ENCODE peak calls at places on chromosomes 2 and 18, in eight cellular contexts. One of them, this sample, is unnamed.

GRCh38 chr2:113876503-113877387 is 13.1 kb upstream of the ACTR3 start:
- DNase-seq in WERI-Rb-1: no peak
- DNase-seq in brain microvascular endothelial cell: no peak
- DNase-seq in pancreas: peak
- DNase-seq in heart right ventricle: peak
- DNase-seq in stomach: peak
- DNase-seq in spleen: peak
- DNase-seq in lung: peak
- DNase-seq in this sample: no peak

GRCh38 chr2:168344706-168345105 is 97.3 kb upstream of the STK39 start:
- DNase-seq in WERI-Rb-1: no peak
- DNase-seq in brain microvascular endothelial cell: no peak
- DNase-seq in pancreas: no peak
- DNase-seq in heart right ventricle: no peak
- DNase-seq in stomach: no peak
- DNase-seq in spleen: no peak
- DNase-seq in lung: no peak
- DNase-seq in this sample: no peak

GRCh38 chr2:231181848-231182247 is 16.6 kb upstream of the ARMC9 start:
- DNase-seq in WERI-Rb-1: peak
- DNase-seq in brain microvascular endothelial cell: peak
- DNase-seq in pancreas: peak
- DNase-seq in heart right ventricle: peak
- DNase-seq in stomach: peak
- DNase-seq in spleen: peak
- DNase-seq in lung: no peak
- DNase-seq in this sample: peak

GRCh38 chr18:45408218-45408617 is 207.1 kb upstream of the SLC14A2 start:
- DNase-seq in WERI-Rb-1: no peak
- DNase-seq in brain microvascular endothelial cell: no peak
- DNase-seq in pancreas: no peak
- DNase-seq in heart right ventricle: no peak
- DNase-seq in stomach: no peak
- DNase-seq in spleen: no peak
- DNase-seq in lung: no peak
- DNase-seq in this sample: no peak

GRCh38 chr2:21643180-21643579 is 519.4 kb downstream of the TDRD15 start:
- DNase-seq in WERI-Rb-1: no peak
- DNase-seq in brain microvascular endothelial cell: peak
- DNase-seq in pancreas: no peak
- DNase-seq in heart right ventricle: no peak
- DNase-seq in stomach: no peak
- DNase-seq in spleen: no peak
- DNase-seq in lung: no peak
- DNase-seq in this sample: no peak

GRCh38 chr18:59264136-59264571 is 9.1 kb downstream of the RAX start:
- DNase-seq in WERI-Rb-1: no peak
- DNase-seq in brain microvascular endothelial cell: no peak
- DNase-seq in pancreas: no peak
- DNase-seq in heart right ventricle: no peak
- DNase-seq in stomach: no peak
- DNase-seq in spleen: no peak
- DNase-seq in lung: no peak
- DNase-seq in this sample: no peak

GRCh38 chr18:6994719-6995430 is 122.7 kb downstream of the LAMA1 start:
- DNase-seq in WERI-Rb-1: no peak
- DNase-seq in brain microvascular endothelial cell: no peak
- DNase-seq in pancreas: no peak
- DNase-seq in heart right ventricle: no peak
- DNase-seq in stomach: no peak
- DNase-seq in spleen: no peak
- DNase-seq in lung: no peak
- DNase-seq in this sample: no peak

GRCh38 chr2:128306931-128307460 is 11.7 kb downstream of the HS6ST1 start:
- DNase-seq in WERI-Rb-1: peak
- DNase-seq in brain microvascular endothelial cell: no peak
- DNase-seq in pancreas: peak
- DNase-seq in heart right ventricle: no peak
- DNase-seq in stomach: no peak
- DNase-seq in spleen: peak
- DNase-seq in lung: no peak
- DNase-seq in this sample: no peak

GRCh38 chr2:64492272-64492671 is 31.9 kb upstream of the AFTPH start:
- DNase-seq in WERI-Rb-1: no peak
- DNase-seq in brain microvascular endothelial cell: no peak
- DNase-seq in pancreas: no peak
- DNase-seq in heart right ventricle: no peak
- DNase-seq in stomach: no peak
- DNase-seq in spleen: no peak
- DNase-seq in lung: no peak
- DNase-seq in this sample: no peak

GRCh38 chr2:164913011-164913410 is 42.3 kb downstream of the SLC38A11 start:
- DNase-seq in WERI-Rb-1: no peak
- DNase-seq in brain microvascular endothelial cell: no peak
- DNase-seq in pancreas: no peak
- DNase-seq in heart right ventricle: no peak
- DNase-seq in stomach: no peak
- DNase-seq in spleen: no peak
- DNase-seq in lung: no peak
- DNase-seq in this sample: no peak

GRCh38 chr2:217903859-217904613 is 98.8 kb downstream of the TNS1 start:
- DNase-seq in WERI-Rb-1: no peak
- DNase-seq in brain microvascular endothelial cell: peak
- DNase-seq in pancreas: peak
- DNase-seq in heart right ventricle: peak
- DNase-seq in stomach: peak
- DNase-seq in spleen: no peak
- DNase-seq in lung: peak
- DNase-seq in this sample: peak

GRCh38 chr2:59585657-59586056 is 967.8 kb downstream of the BCL11A start:
- DNase-seq in WERI-Rb-1: no peak
- DNase-seq in brain microvascular endothelial cell: no peak
- DNase-seq in pancreas: no peak
- DNase-seq in heart right ventricle: no peak
- DNase-seq in stomach: no peak
- DNase-seq in spleen: no peak
- DNase-seq in lung: no peak
- DNase-seq in this sample: no peak

GRCh38 chr2:133674433-133675331 is 106.4 kb upstream of the NCKAP5 start:
- DNase-seq in WERI-Rb-1: no peak
- DNase-seq in brain microvascular endothelial cell: peak
- DNase-seq in pancreas: peak
- DNase-seq in heart right ventricle: peak
- DNase-seq in stomach: peak
- DNase-seq in spleen: no peak
- DNase-seq in lung: peak
- DNase-seq in this sample: no peak

GRCh38 chr18:44759925-44760342 is 79.2 kb downstream of the SETBP1 start:
- DNase-seq in WERI-Rb-1: no peak
- DNase-seq in brain microvascular endothelial cell: no peak
- DNase-seq in pancreas: no peak
- DNase-seq in heart right ventricle: no peak
- DNase-seq in stomach: no peak
- DNase-seq in spleen: no peak
- DNase-seq in lung: no peak
- DNase-seq in this sample: no peak

GRCh38 chr2:107627164-107627563 is 199.5 kb upstream of the RGPD4 start:
- DNase-seq in WERI-Rb-1: no peak
- DNase-seq in brain microvascular endothelial cell: peak
- DNase-seq in pancreas: no peak
- DNase-seq in heart right ventricle: no peak
- DNase-seq in stomach: no peak
- DNase-seq in spleen: no peak
- DNase-seq in lung: no peak
- DNase-seq in this sample: no peak

GRCh38 chr2:96264656-96265348 is 995 bp downstream of the TMEM127 start:
- DNase-seq in WERI-Rb-1: peak
- DNase-seq in brain microvascular endothelial cell: peak
- DNase-seq in pancreas: peak
- DNase-seq in heart right ventricle: no peak
- DNase-seq in stomach: no peak
- DNase-seq in spleen: no peak
- DNase-seq in lung: peak
- DNase-seq in this sample: no peak

GRCh38 chr2:134155134-134155533 is 98.7 kb upstream of the MGAT5 start:
- DNase-seq in WERI-Rb-1: no peak
- DNase-seq in brain microvascular endothelial cell: no peak
- DNase-seq in pancreas: no peak
- DNase-seq in heart right ventricle: no peak
- DNase-seq in stomach: no peak
- DNase-seq in spleen: no peak
- DNase-seq in lung: no peak
- DNase-seq in this sample: no peak

GRCh38 chr2:216210711-216211131 is 101.6 kb downstream of the XRCC5 start:
- DNase-seq in WERI-Rb-1: no peak
- DNase-seq in brain microvascular endothelial cell: no peak
- DNase-seq in pancreas: no peak
- DNase-seq in heart right ventricle: no peak
- DNase-seq in stomach: no peak
- DNase-seq in spleen: no peak
- DNase-seq in lung: no peak
- DNase-seq in this sample: no peak

GRCh38 chr18:10284571-10285282 is 169.7 kb upstream of the APCDD1 start:
- DNase-seq in WERI-Rb-1: no peak
- DNase-seq in brain microvascular endothelial cell: no peak
- DNase-seq in pancreas: no peak
- DNase-seq in heart right ventricle: no peak
- DNase-seq in stomach: no peak
- DNase-seq in spleen: no peak
- DNase-seq in lung: no peak
- DNase-seq in this sample: no peak
- H3K4me3 ChIP-seq in WERI-Rb-1: no peak
- H3K4me3 ChIP-seq in brain microvascular endothelial cell: no peak
- H3K4me3 ChIP-seq in pancreas: no peak
- H3K4me3 ChIP-seq in heart right ventricle: no peak
- H3K4me3 ChIP-seq in stomach: no peak
- H3K4me3 ChIP-seq in spleen: no peak
- H3K4me3 ChIP-seq in lung: no peak
- H3K4me3 ChIP-seq in this sample: no peak

GRCh38 chr2:181178130-181178529 is 197.7 kb downstream of the UBE2E3 start:
- DNase-seq in WERI-Rb-1: no peak
- DNase-seq in brain microvascular endothelial cell: no peak
- DNase-seq in pancreas: no peak
- DNase-seq in heart right ventricle: no peak
- DNase-seq in stomach: no peak
- DNase-seq in spleen: no peak
- DNase-seq in lung: no peak
- DNase-seq in this sample: no peak
- H3K27ac ChIP-seq in WERI-Rb-1: no peak
- H3K27ac ChIP-seq in brain microvascular endothelial cell: no peak
- H3K27ac ChIP-seq in pancreas: no peak
- H3K27ac ChIP-seq in heart right ventricle: no peak
- H3K27ac ChIP-seq in stomach: no peak
- H3K27ac ChIP-seq in spleen: no peak
- H3K27ac ChIP-seq in lung: no peak
- H3K27ac ChIP-seq in this sample: no peak

GRCh38 chr18:66754335-66754734 is 150.4 kb upstream of the CDH19 start:
- DNase-seq in WERI-Rb-1: no peak
- DNase-seq in brain microvascular endothelial cell: no peak
- DNase-seq in pancreas: no peak
- DNase-seq in heart right ventricle: no peak
- DNase-seq in stomach: no peak
- DNase-seq in spleen: no peak
- DNase-seq in lung: no peak
- DNase-seq in this sample: no peak

GRCh38 chr18:66749475-66750035 is 145.7 kb upstream of the CDH19 start:
- DNase-seq in WERI-Rb-1: no peak
- DNase-seq in brain microvascular endothelial cell: no peak
- DNase-seq in pancreas: no peak
- DNase-seq in heart right ventricle: no peak
- DNase-seq in stomach: no peak
- DNase-seq in spleen: no peak
- DNase-seq in lung: no peak
- DNase-seq in this sample: no peak

GRCh38 chr18:66752733-66753132 is 148.8 kb upstream of the CDH19 start:
- DNase-seq in WERI-Rb-1: no peak
- DNase-seq in brain microvascular endothelial cell: no peak
- DNase-seq in pancreas: no peak
- DNase-seq in heart right ventricle: no peak
- DNase-seq in stomach: no peak
- DNase-seq in spleen: no peak
- DNase-seq in lung: no peak
- DNase-seq in this sample: no peak

GRCh38 chr18:66749030-66749429 is 145.1 kb upstream of the CDH19 start:
- DNase-seq in WERI-Rb-1: no peak
- DNase-seq in brain microvascular endothelial cell: peak
- DNase-seq in pancreas: no peak
- DNase-seq in heart right ventricle: no peak
- DNase-seq in stomach: no peak
- DNase-seq in spleen: no peak
- DNase-seq in lung: no peak
- DNase-seq in this sample: no peak
- TF ChIP-seq CTCF in WERI-Rb-1: no peak
- TF ChIP-seq CTCF in brain microvascular endothelial cell: peak
- TF ChIP-seq CTCF in pancreas: no peak
- TF ChIP-seq CTCF in heart right ventricle: peak
- TF ChIP-seq CTCF in stomach: no peak
- TF ChIP-seq CTCF in spleen: no peak
- TF ChIP-seq CTCF in lung: no peak
- TF ChIP-seq CTCF in this sample: no peak

GRCh38 chr18:22667616-22668422 is 250.1 kb upstream of the CTAGE1 start:
- DNase-seq in WERI-Rb-1: no peak
- DNase-seq in brain microvascular endothelial cell: peak
- DNase-seq in pancreas: no peak
- DNase-seq in heart right ventricle: no peak
- DNase-seq in stomach: no peak
- DNase-seq in spleen: no peak
- DNase-seq in lung: no peak
- DNase-seq in this sample: no peak

GRCh38 chr18:22670914-22671313 is 253.2 kb upstream of the CTAGE1 start:
- DNase-seq in WERI-Rb-1: no peak
- DNase-seq in brain microvascular endothelial cell: no peak
- DNase-seq in pancreas: no peak
- DNase-seq in heart right ventricle: no peak
- DNase-seq in stomach: no peak
- DNase-seq in spleen: no peak
- DNase-seq in lung: no peak
- DNase-seq in this sample: no peak

GRCh38 chr18:22666411-22666940 is 248.8 kb upstream of the CTAGE1 start:
- DNase-seq in WERI-Rb-1: no peak
- DNase-seq in brain microvascular endothelial cell: no peak
- DNase-seq in pancreas: no peak
- DNase-seq in heart right ventricle: no peak
- DNase-seq in stomach: no peak
- DNase-seq in spleen: no peak
- DNase-seq in lung: no peak
- DNase-seq in this sample: no peak

GRCh38 chr18:22668496-22668895 is 250.8 kb upstream of the CTAGE1 start:
- DNase-seq in WERI-Rb-1: no peak
- DNase-seq in brain microvascular endothelial cell: peak
- DNase-seq in pancreas: no peak
- DNase-seq in heart right ventricle: no peak
- DNase-seq in stomach: no peak
- DNase-seq in spleen: no peak
- DNase-seq in lung: no peak
- DNase-seq in this sample: no peak

DNA sequence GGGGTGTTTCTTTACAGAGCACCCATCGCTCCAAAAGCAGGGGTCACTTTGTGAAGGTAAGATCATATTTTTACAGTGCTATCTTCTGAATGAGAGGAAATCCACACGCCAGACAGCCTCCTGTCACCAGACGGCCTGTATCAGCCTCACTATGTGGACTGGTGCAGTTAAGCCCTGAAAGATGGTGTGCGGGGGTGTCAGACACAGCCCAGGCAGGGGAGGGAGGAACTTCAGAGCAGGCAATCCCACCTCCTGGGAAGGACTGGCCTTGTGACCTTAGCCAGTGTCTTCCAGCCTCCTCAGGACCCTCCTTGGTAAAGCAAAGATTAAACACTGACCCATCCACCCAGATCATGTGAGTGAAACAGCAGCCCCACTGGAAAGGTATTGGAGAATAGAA is 249.4 kb upstream of the CTAGE1 start:
- DNase-seq in WERI-Rb-1: no peak
- DNase-seq in brain microvascular endothelial cell: no peak
- DNase-seq in pancreas: no peak
- DNase-seq in heart right ventricle: no peak
- DNase-seq in stomach: no peak
- DNase-seq in spleen: no peak
- DNase-seq in lung: no peak
- DNase-seq in this sample: no peak
- H3K4me3 ChIP-seq in WERI-Rb-1: no peak
- H3K4me3 ChIP-seq in brain microvascular endothelial cell: no peak
- H3K4me3 ChIP-seq in pancreas: no peak
- H3K4me3 ChIP-seq in heart right ventricle: no peak
- H3K4me3 ChIP-seq in stomach: no peak
- H3K4me3 ChIP-seq in spleen: no peak
- H3K4me3 ChIP-seq in lung: no peak
- H3K4me3 ChIP-seq in this sample: no peak